ENCODE peak calls at places on chromosome 10, in five cellular contexts. E, Z, V, H and I are unnamed samples.

GRCh38 chr10:91418417-91418816 is 8.3 kb downstream of the HECTD2 start:
- DNase-seq in V (no peak), H (no peak), Z (no peak), E (no peak), I (no peak)

GRCh38 chr10:63264852-63265617 is 131.9 kb downstream of the NRBF2 start:
- DNase-seq in Z (peak; percentile 80), V (no peak), E (peak; percentile 49), H (no peak), I (peak; percentile 31)

GRCh38 chr10:43056568-43057011 is 20.3 kb upstream of the RET start:
- DNase-seq in E (no peak), V (peak; percentile 64), Z (no peak), H (no peak), I (no peak)

GRCh38 chr10:1376384-1376945 is 320.3 kb downstream of the WDR37 start:
- DNase-seq in E (no peak), Z (no peak), H (no peak), V (peak; percentile 47), I (no peak)

GRCh38 chr10:33180390-33180789 is 154.1 kb downstream of the NRP1 start:
- DNase-seq in V (no peak), H (no peak), E (no peak), Z (no peak), I (no peak)

GRCh38 chr10:91061608-91062007 is 140.7 kb upstream of the ANKRD1 start:
- DNase-seq in V (no peak), E (no peak), H (no peak), Z (no peak), I (no peak)

GRCh38 chr10:130461631-130462030 is 325.4 kb downstream of the GLRX3 start:
- DNase-seq in V (no peak), Z (no peak), E (no peak), H (no peak), I (no peak)

GRCh38 chr10:5977471-5978370 is at the start of gene IL15RA:
- DNase-seq in Z (peak; percentile 52), V (peak; percentile 97), H (peak; percentile 82), E (peak; percentile 90), I (peak; percentile 81)

GRCh38 chr10:118108194-118109026 is 61.7 kb upstream of the RAB11FIP2 start:
- DNase-seq in E (no peak), Z (peak; percentile 13), H (no peak), V (no peak), I (no peak)

GRCh38 chr10:77644557-77645243 is 7.1 kb upstream of the KCNMA1 start:
- DNase-seq in E (no peak), Z (no peak), H (no peak), V (no peak), I (no peak)

DNA sequence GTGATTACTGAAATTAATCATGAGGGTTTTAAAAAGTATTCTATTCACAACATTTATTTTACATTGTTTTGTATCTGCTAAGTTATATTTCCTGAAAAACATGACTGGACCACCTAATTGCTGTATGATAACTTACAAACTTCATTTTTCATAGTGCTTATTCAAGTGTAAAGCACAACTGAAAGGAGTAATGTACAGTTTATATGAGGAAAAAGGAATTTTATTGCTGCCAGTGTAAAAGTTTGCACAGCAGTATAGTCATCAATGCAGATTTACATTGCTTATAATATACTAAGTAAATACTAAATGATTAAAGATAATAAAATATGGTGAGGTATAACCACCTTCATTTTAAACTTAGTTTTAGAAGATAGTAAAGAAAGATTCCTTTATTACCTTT is 4.0 kb downstream of the PTEN start:
- DNase-seq in E (no peak), V (no peak), Z (no peak), H (no peak), I (no peak)
- H3K27ac ChIP-seq in E (peak overlapping the region; percentile 93), V (peak overlapping the region; percentile 99), Z (peak overlapping the region; percentile 38), H (no peak overlapping the region), I (no peak overlapping the region)

DNA sequence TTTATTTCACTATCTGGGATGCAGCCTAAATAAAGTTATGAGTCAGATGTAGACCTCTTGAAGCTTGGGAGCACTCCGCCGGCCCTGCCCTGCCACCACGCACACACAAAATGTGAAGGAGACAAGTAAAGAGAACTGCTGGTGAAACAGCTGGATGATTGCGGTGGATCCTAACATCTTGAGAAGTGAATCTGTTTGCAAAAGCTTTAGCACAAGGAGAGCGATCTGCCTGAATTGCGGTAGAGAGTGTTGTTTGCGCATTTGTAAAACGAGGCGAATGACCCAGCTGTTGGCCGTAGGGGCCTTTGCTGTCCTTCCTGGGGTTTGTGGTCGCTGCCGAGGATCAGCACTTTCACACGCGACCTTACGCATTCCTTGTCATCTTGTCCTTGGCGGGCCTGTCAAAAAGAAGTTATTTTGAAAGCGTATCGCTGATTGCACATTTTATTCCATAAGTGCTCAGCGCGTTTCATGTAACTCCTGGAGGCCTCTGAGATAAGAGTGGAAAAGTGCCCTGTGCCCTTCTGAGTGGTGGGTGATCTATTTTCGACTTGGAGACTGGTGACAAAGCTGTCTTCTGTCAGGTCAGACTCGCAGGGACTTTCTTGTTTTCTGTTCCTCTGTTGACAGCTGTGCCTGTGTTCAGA is 40.8 kb downstream of the RBM20 start:
- DNase-seq in V (no peak), Z (no peak), H (no peak), E (no peak), I (no peak)
- H3K4me3 ChIP-seq in V (no peak overlapping the region), Z (no peak overlapping the region), H (no peak overlapping the region), E (no peak overlapping the region), I (no peak overlapping the region)

GRCh38 chr10:50620899-50621298 is 2.9 kb downstream of the SGMS1 start:
- DNase-seq in E (no peak), Z (no peak), V (no peak), H (no peak), I (no peak)
- H3K4me1 ChIP-seq in E (peaks cover 23% of the 10 kb centered on the region), Z (peaks cover 18% of the 10 kb centered on the region), V (peaks cover 31% of the 10 kb centered on the region), H (peaks cover 64% of the 10 kb centered on the region), I (peaks cover 53% of the 10 kb centered on the region)

GRCh38 chr10:89556590-89556989 is 21.2 kb upstream of the SLC16A12 start:
- DNase-seq in E (no peak), V (no peak), Z (no peak), H (no peak), I (no peak)
- H3K27ac ChIP-seq in E (no peak overlapping the region), V (no peak overlapping the region), Z (no peak overlapping the region), H (no peak overlapping the region), I (no peak overlapping the region)

DNA sequence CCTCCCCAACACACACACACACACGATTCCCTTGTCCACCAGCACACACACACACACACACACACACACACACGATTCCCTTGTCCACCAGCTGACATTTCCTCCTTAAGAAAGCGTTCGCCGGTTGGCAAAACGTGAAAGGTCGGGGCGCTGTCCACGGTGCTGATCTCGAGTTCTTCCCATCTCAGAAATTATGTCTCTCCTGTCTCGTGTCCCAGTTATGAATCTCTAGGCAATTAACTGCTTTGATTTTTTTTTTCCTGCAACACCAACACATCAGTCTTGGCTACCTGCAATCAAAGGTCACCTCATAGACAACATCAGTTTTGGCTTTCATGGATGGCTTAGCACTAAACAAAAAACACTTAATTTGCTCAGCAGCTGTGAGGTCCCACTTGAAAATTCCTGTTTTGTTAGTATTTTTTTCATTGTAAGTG is 1.9 kb downstream of the INA start:
- DNase-seq in H (peak; percentile 15), E (peak; percentile 36), Z (peak; percentile 64), V (no peak), I (peak; percentile 29)
- H3K4me3 ChIP-seq in H (no peak overlapping the region), E (no peak overlapping the region), Z (no peak overlapping the region), V (no peak overlapping the region), I (no peak overlapping the region)

DNA sequence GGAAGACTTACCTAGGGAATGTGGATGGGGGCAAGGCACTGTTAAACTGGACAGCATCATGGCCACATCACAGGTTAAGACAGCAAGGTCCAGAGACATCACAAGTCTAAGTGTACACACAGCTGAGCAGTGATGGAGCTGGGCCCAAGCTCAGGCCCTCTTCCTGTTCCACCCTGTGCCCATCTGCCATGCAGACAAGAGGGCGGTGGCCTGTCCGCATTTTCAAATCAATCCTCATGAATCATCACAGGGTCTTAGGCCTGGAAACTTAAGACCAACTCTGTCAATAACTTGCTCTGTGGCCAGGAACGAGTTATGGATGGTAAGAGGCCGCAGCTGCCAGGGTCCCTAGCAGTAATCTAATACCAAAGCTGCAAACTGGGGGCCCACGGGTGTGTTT is 3.2 kb downstream of the C10orf105 start:
- DNase-seq in E (no peak), V (no peak), H (no peak), Z (no peak), I (peak; percentile 0)
- H3K4me1 ChIP-seq in E (peaks cover 29% of the 10 kb centered on the region), V (peaks cover 48% of the 10 kb centered on the region), H (peaks cover 51% of the 10 kb centered on the region), Z (peaks cover 8% of the 10 kb centered on the region), I (peaks cover 73% of the 10 kb centered on the region)

DNA sequence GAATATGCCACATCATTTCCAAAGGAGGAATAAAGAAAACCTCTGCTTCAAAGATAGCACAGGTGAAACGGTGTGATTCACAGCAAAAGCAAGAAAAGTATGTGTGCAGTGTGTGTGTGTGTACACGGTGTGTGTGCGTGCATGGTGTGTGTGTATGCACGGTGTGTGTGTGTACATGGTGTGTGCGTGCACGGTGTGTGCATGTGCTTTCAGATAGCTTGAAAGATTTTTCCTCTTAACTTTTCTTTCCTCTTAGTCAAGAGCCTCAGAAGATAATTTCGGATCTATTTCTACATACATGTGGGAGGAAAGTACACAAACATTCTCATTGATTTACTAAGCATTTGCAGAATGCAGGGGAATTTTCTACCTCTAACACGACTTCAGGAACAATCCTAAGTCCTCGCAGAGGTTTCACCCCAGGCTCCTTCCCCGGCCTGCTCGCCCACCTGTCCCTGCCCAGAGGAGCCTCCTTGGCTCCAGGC is 2.9 kb downstream of the FGFR2 start:
- DNase-seq in Z (no peak), H (no peak), V (no peak), E (no peak), I (no peak)
- H3K27ac ChIP-seq in Z (no peak overlapping the region), H (no peak overlapping the region), V (no peak overlapping the region), E (peak overlapping the region; percentile 91), I (no peak overlapping the region)